ENCODE peak calls at places on chromosomes 11 and 22, in eight cellular contexts. Q is ELR; O is neural crest cell; H is PC-9; Y is endothelial cell; C is renal cortical epithelial cell; K is fibroblast of mammary gland; T is activated CD4-positive, alpha-beta T cell treated with anti-CD3 and anti-CD28 coated beads, Interleukin-2, amount 50 U/mL, for 48 hours. I is an unnamed sample.

GRCh38 chr11:8282621-8283509 is 19.2 kb upstream of the LMO1 start:
- DNase-seq in Q (no peak), O (no peak), H (no peak), Y (no peak), C (peak), K (no peak), T (no peak), I (no peak)

GRCh38 chr11:93287434-93287833 is 43.1 kb upstream of the DEUP1 start:
- DNase-seq in Q (no peak), O (no peak), H (no peak), Y (no peak), C (peak), K (no peak), T (no peak), I (no peak)

GRCh38 chr22:30208631-30209603 is 37.6 kb downstream of the LIF start:
- DNase-seq in Q (peak), O (no peak), H (peak), Y (no peak), C (no peak), K (peak), T (no peak), I (peak)

GRCh38 chr11:8250981-8251620 is 12.6 kb downstream of the LMO1 start:
- DNase-seq in Q (no peak), O (no peak), H (no peak), Y (no peak), C (no peak), K (no peak), T (no peak), I (no peak)

GRCh38 chr11:20634044-20634443 is 34.6 kb downstream of the SLC6A5 start:
- DNase-seq in Q (no peak), O (no peak), H (no peak), Y (no peak), C (no peak), K (no peak), T (no peak), I (no peak)

GRCh38 chr11:38791346-38791961 is 2193.4 kb upstream of the RAG2 start:
- DNase-seq in Q (peak), O (peak), H (peak), Y (peak), C (peak), K (peak), T (no peak), I (peak)

GRCh38 chr11:19344661-19345518 is 104.1 kb upstream of the E2F8 start:
- DNase-seq in Q (peak), O (peak), H (peak), Y (peak), C (peak), K (peak), T (no peak), I (peak)

GRCh38 chr11:125257751-125258150 is 93.2 kb downstream of the PKNOX2 start:
- DNase-seq in Q (no peak), O (no peak), H (no peak), Y (no peak), C (no peak), K (no peak), T (no peak), I (no peak)

GRCh38 chr11:44008698-44009097 is 39.1 kb upstream of the ACCSL start:
- DNase-seq in Q (no peak), O (no peak), H (no peak), Y (no peak), C (no peak), K (no peak), T (no peak), I (no peak)

GRCh38 chr11:85898456-85898855 is 43.3 kb downstream of the CCDC83 start:
- DNase-seq in Q (no peak), O (no peak), H (peak), Y (no peak), C (peak), K (peak), T (no peak), I (no peak)

I was measured in foreskin fibroblast.